ENCODE peak calls at places on chromosomes 5 and 9, in ten cellular contexts. X is psoas muscle, L is cardiac muscle cell, J is fibroblast of lung, N is astrocyte, S is cardiac fibroblast, W is Caco-2, Y is thoracic aorta, K is AG09309, Z is GM13977. V is an unnamed sample.

GRCh38 chr9:134505032-134505431 is 136.6 kb upstream of the COL5A1 start:
- DNase-seq in X (peak; percentile 5), L (no peak), J (no peak), N (no peak), S (no peak), W (no peak), Y (no peak), K (no peak), Z (no peak), V (peak; percentile 43)

GRCh38 chr5:16508730-16509531 is 43.3 kb upstream of the ZNF622 start:
- DNase-seq in X (peak; percentile 66), L (no peak), J (no peak), N (no peak), S (no peak), W (peak; percentile 60), Y (peak; percentile 16), K (no peak), Z (no peak), V (peak; percentile 61)

GRCh38 chr5:14838396-14839319 is 32.9 kb downstream of the ANKH start:
- DNase-seq in X (no peak), L (no peak), J (no peak), N (no peak), S (no peak), W (no peak), Y (no peak), K (no peak), Z (no peak), V (no peak)

GRCh38 chr9:19026375-19026774 is 6.6 kb downstream of the SAXO1 start:
- DNase-seq in X (no peak), L (peak; percentile 7), J (no peak), N (no peak), S (no peak), W (no peak), Y (no peak), K (no peak), Z (no peak), V (no peak)

GRCh38 chr5:1661311-1661710 is 137.6 kb upstream of the LPCAT1 start:
- DNase-seq in X (no peak), L (no peak), J (no peak), N (no peak), S (no peak), W (no peak), Y (no peak), K (no peak), Z (no peak), V (no peak)

GRCh38 chr9:99936947-99937587 is 30.6 kb downstream of the STX17 start:
- DNase-seq in X (no peak), L (no peak), J (no peak), N (no peak), S (no peak), W (no peak), Y (no peak), K (no peak), Z (no peak), V (no peak)

GRCh38 chr9:99259231-99259918 is 37.3 kb downstream of the SEC61B start:
- DNase-seq in X (peak; percentile 92), L (peak; percentile 70), J (peak; percentile 45), N (peak; percentile 20), S (peak; percentile 70), W (no peak), Y (peak; percentile 11), K (no peak), Z (no peak), V (peak; percentile 79)

GRCh38 chr5:165209101-165209727 is 1703.8 kb downstream of the MAT2B start:
- DNase-seq in X (no peak), L (peak; percentile 47), J (peak; percentile 71), N (peak; percentile 24), S (peak; percentile 49), W (no peak), Y (no peak), K (no peak), Z (peak; percentile 16), V (no peak)

GRCh38 chr9:81174023-81174422 is 515.3 kb downstream of the TLE1 start:
- DNase-seq in X (no peak), L (no peak), J (no peak), N (no peak), S (no peak), W (no peak), Y (no peak), K (no peak), Z (no peak), V (no peak)
- TF ChIP-seq CTCF in X (no peak), L (no peak), J (no peak), N (no peak), S (peak; percentile 25), W (no peak), Y (no peak), K (no peak), Z (no peak), V (no peak)

GRCh38 chr9:111039203-111039907 is 1.1 kb upstream of the LPAR1 start:
- DNase-seq in X (no peak), L (no peak), J (no peak), N (no peak), S (no peak), W (peak; percentile 51), Y (no peak), K (no peak), Z (no peak), V (no peak)

GRCh38 chr9:111036068-111036789 is 2.0 kb downstream of the LPAR1 start:
- DNase-seq in X (peak; percentile 70), L (peak; percentile 62), J (peak; percentile 75), N (peak; percentile 29), S (peak; percentile 60), W (peak; percentile 47), Y (no peak), K (no peak), Z (no peak), V (peak; percentile 60)

GRCh38 chr9:111038336-111039202 is at the start of gene LPAR1:
- DNase-seq in X (peak; percentile 71), L (peak; percentile 72), J (peak; percentile 76), N (peak; percentile 47), S (peak; percentile 62), W (peak; percentile 66), Y (no peak), K (no peak), Z (peak; percentile 14), V (peak; percentile 44)

GRCh38 chr9:111036946-111037743 is 1.1 kb downstream of the LPAR1 start:
- DNase-seq in X (no peak), L (peak; percentile 57), J (peak; percentile 58), N (peak; percentile 33), S (peak; percentile 53), W (no peak), Y (no peak), K (no peak), Z (no peak), V (no peak)

DNA sequence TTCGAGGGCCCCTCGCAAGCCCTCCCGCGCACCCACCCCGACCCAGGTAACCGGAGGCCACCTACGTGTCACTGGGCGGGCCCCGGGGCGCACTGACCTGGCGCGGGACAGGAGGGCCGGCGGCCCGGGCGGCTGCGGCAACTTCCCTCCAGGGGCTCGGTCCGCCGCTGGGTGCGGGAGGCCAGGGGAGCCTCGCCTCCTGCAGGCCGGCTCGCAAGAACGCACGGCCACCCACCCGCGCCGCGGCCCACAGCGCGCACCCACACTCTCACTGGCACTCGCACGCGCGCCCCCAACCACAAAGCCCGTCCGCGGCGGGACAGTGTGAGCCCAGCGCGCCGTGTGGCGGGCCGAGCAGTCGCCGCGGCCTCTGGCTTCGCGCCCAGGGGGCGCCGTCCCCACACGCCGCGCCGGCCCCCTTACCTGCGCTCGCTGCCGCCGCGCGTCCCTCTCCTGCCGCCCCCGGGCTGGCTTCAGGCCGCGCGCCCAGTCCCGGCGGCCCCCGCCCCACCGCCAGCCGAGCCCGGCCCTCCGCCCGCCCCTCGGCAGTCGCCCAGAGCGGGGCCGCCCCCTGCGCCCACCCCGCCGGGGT is 430 bp downstream of the LPAR1 start:
- DNase-seq in X (peak; percentile 42), L (peak; percentile 57), J (peak; percentile 31), N (peak; percentile 16), S (peak; percentile 44), W (peak; percentile 60), Y (no peak), K (no peak), Z (peak; percentile 70), V (peak; percentile 46)
- TF ChIP-seq CTCF in X (no peak), L (peak; percentile 20), J (no peak), N (no peak), S (no peak), W (peak; percentile 41), Y (no peak), K (peak; percentile 12), Z (peak; percentile 46), V (peak; percentile 66)

GRCh38 chr5:27026059-27026458 is 12.3 kb downstream of the CDH9 start:
- DNase-seq in X (no peak), L (no peak), J (no peak), N (no peak), S (no peak), W (no peak), Y (no peak), K (no peak), Z (no peak), V (no peak)

GRCh38 chr5:27015758-27016157 is 22.6 kb downstream of the CDH9 start:
- DNase-seq in X (no peak), L (no peak), J (no peak), N (no peak), S (no peak), W (no peak), Y (no peak), K (no peak), Z (no peak), V (no peak)

GRCh38 chr5:27026791-27027190 is 11.6 kb downstream of the CDH9 start:
- DNase-seq in X (no peak), L (no peak), J (no peak), N (peak; percentile 2), S (no peak), W (no peak), Y (no peak), K (no peak), Z (no peak), V (no peak)

GRCh38 chr5:27020965-27021364 is 17.4 kb downstream of the CDH9 start:
- DNase-seq in X (no peak), L (peak; percentile 63), J (peak; percentile 29), N (peak; percentile 2), S (peak; percentile 35), W (no peak), Y (no peak), K (no peak), Z (no peak), V (no peak)
- TF ChIP-seq CTCF in X (peak; percentile 6), L (peak; percentile 47), J (no peak), N (peak; percentile 33), S (peak; percentile 14), W (no peak), Y (no peak), K (no peak), Z (peak; percentile 13), V (no peak)

DNA sequence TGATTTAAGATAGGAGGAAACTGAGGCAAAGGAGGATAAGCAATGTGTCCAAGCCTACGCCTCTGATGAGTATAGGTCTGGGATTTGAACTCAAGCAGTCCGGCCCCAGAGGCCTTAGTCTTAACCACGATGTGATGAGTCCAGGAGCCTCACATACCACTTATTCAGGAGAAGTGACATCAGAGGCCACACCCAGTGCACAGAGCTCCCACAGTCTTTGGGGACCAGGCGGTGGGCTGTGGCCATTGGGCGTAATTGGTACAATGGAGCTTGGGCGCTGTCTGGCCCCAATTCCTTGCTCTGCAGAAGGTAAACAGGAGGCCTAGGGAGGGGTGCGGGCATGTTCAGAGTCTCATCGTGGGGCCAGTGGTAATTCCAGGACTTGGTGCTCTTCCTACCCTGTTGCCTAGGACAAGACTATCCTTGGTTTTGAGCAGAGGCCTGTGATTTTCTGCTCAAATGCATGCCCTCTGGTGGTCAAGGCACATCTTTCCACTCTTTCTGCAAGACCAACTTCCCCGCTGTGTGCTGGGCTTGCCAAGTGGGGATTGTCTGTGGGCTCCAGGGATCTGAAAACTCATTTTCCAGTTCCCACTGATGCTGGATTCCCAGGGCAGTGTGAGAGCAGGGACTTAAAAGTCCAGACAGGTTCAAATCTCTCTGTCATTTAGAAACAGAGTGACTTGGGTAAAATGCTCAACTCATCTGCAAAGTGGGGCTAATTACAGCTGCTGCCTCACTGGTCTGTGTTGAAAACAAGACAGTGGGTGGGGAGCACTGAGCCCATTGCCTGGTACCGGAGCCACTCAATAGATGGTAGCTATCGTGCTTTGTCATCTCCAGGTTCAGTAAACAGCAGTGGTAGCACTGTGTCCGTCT is 15.8 kb downstream of the NDST1 start:
- DNase-seq in X (no peak), L (peak; percentile 85), J (peak; percentile 87), N (peak; percentile 59), S (peak; percentile 89), W (peak; percentile 69), Y (no peak), K (peak; percentile 58), Z (peak; percentile 78), V (no peak)
- TF ChIP-seq CTCF in X (peak; percentile 59), L (peak; percentile 79), J (peak; percentile 68), N (peak; percentile 71), S (peak; percentile 71), W (peak; percentile 65), Y (peak; percentile 63), K (peak; percentile 73), Z (peak; percentile 55), V (peak; percentile 69)

V was measured in CD14-positive monocyte.